ENCODE peak calls at places on chromosome 3, in six cellular contexts. One of them, this sample, is unnamed.

GRCh38 chr3:190676477-190676876 is 162.6 kb downstream of the IL1RAP start:
- DNase-seq in astrocyte: peak; percentile 84
- DNase-seq in lower leg skin: no peak
- DNase-seq in dermis microvascular lymphatic vessel endothelial cell: no peak
- DNase-seq in T-helper 9 cell: no peak
- DNase-seq in HT1080: no peak
- DNase-seq in this sample: no peak

GRCh38 chr3:194062825-194063224 is 73.1 kb upstream of the HES1 start:
- DNase-seq in astrocyte: peak; percentile 38
- DNase-seq in lower leg skin: no peak
- DNase-seq in dermis microvascular lymphatic vessel endothelial cell: no peak
- DNase-seq in T-helper 9 cell: no peak
- DNase-seq in HT1080: no peak
- DNase-seq in this sample: no peak

GRCh38 chr3:197216914-197217313 is 81.5 kb downstream of the DLG1 start:
- DNase-seq in astrocyte: peak; percentile 73
- DNase-seq in lower leg skin: no peak
- DNase-seq in dermis microvascular lymphatic vessel endothelial cell: no peak
- DNase-seq in T-helper 9 cell: no peak
- DNase-seq in HT1080: no peak
- DNase-seq in this sample: peak; percentile 49

GRCh38 chr3:197445886-197446631 is 109.7 kb downstream of the BDH1 start:
- DNase-seq in astrocyte: no peak
- DNase-seq in lower leg skin: no peak
- DNase-seq in dermis microvascular lymphatic vessel endothelial cell: no peak
- DNase-seq in T-helper 9 cell: no peak
- DNase-seq in HT1080: no peak
- DNase-seq in this sample: no peak

GRCh38 chr3:121834079-121834730 is 655 bp downstream of the IQCB1 start:
- DNase-seq in astrocyte: no peak
- DNase-seq in lower leg skin: no peak
- DNase-seq in dermis microvascular lymphatic vessel endothelial cell: no peak
- DNase-seq in T-helper 9 cell: no peak
- DNase-seq in HT1080: no peak
- DNase-seq in this sample: peak; percentile 12

GRCh38 chr3:59418836-59419235 is 369.0 kb upstream of the CFAP20DC start:
- DNase-seq in astrocyte: no peak
- DNase-seq in lower leg skin: no peak
- DNase-seq in dermis microvascular lymphatic vessel endothelial cell: no peak
- DNase-seq in T-helper 9 cell: no peak
- DNase-seq in HT1080: no peak
- DNase-seq in this sample: no peak

GRCh38 chr3:156425651-156426050 is 129.3 kb downstream of the SSR3 start:
- DNase-seq in astrocyte: no peak
- DNase-seq in lower leg skin: no peak
- DNase-seq in dermis microvascular lymphatic vessel endothelial cell: no peak
- DNase-seq in T-helper 9 cell: no peak
- DNase-seq in HT1080: no peak
- DNase-seq in this sample: no peak

GRCh38 chr3:138359137-138359536 is 10.8 kb downstream of the MRAS start:
- DNase-seq in astrocyte: no peak
- DNase-seq in lower leg skin: no peak
- DNase-seq in dermis microvascular lymphatic vessel endothelial cell: no peak
- DNase-seq in T-helper 9 cell: no peak
- DNase-seq in HT1080: no peak
- DNase-seq in this sample: no peak

GRCh38 chr3:88188436-88188835 is 38.7 kb downstream of the C3orf38 start:
- DNase-seq in astrocyte: peak; percentile 9
- DNase-seq in lower leg skin: no peak
- DNase-seq in dermis microvascular lymphatic vessel endothelial cell: no peak
- DNase-seq in T-helper 9 cell: no peak
- DNase-seq in HT1080: peak; percentile 60
- DNase-seq in this sample: peak; percentile 27

GRCh38 chr3:139113231-139113749 is 68.6 kb upstream of the PRR23C start:
- DNase-seq in astrocyte: no peak
- DNase-seq in lower leg skin: no peak
- DNase-seq in dermis microvascular lymphatic vessel endothelial cell: no peak
- DNase-seq in T-helper 9 cell: no peak
- DNase-seq in HT1080: no peak
- DNase-seq in this sample: no peak

GRCh38 chr3:187889106-187889505 is 143.8 kb upstream of the BCL6 start:
- DNase-seq in astrocyte: no peak
- DNase-seq in lower leg skin: no peak
- DNase-seq in dermis microvascular lymphatic vessel endothelial cell: no peak
- DNase-seq in T-helper 9 cell: no peak
- DNase-seq in HT1080: no peak
- DNase-seq in this sample: no peak

GRCh38 chr3:175456496-175456895 is 597.4 kb downstream of the NAALADL2 start:
- DNase-seq in astrocyte: peak; percentile 39
- DNase-seq in lower leg skin: no peak
- DNase-seq in dermis microvascular lymphatic vessel endothelial cell: no peak
- DNase-seq in T-helper 9 cell: no peak
- DNase-seq in HT1080: no peak
- DNase-seq in this sample: peak; percentile 31

This sample was measured in iris pigment epithelial cell.